ENCODE peak calls at places on chromosome 17, in nine cellular contexts. C is cerebellar cortex; Y is endothelial cell; X is NT2/D1; P is NCI-H2081; A is stimulated activated CD8-positive, alpha-beta memory T cell treated with anti-CD3 and anti-CD28 coated beads, Interleukin-12 subunit alpha, Interleukin-12 subunit beta, amount 100 ng/mL, for 4 hours; G is B cell; U is mesenchymal stem cell; V is GM23248. Q is an unnamed sample.

GRCh38 chr17:61904094-61904710 is 23.6 kb downstream of the INTS2 start:
- DNase-seq in C (no peak), Y (no peak), X (no peak), P (no peak), A (no peak), G (peak), U (no peak), V (no peak), Q (no peak)

GRCh38 chr17:17028878-17029535 is 13.2 kb upstream of the MPRIP start:
- DNase-seq in C (no peak), Y (no peak), X (no peak), P (no peak), A (no peak), G (no peak), U (no peak), V (no peak), Q (peak)

GRCh38 chr17:280901-281300 is 71.7 kb downstream of the RPH3AL start:
- DNase-seq in C (no peak), Y (no peak), X (no peak), P (no peak), A (no peak), G (no peak), U (no peak), V (no peak), Q (no peak)

GRCh38 chr17:65593092-65593869 is 31.8 kb upstream of the AXIN2 start:
- DNase-seq in C (no peak), Y (no peak), X (no peak), P (no peak), A (no peak), G (no peak), U (no peak), V (no peak), Q (no peak)

GRCh38 chr17:60695960-60696359 is 18.3 kb downstream of the BCAS3 start:
- DNase-seq in C (no peak), Y (no peak), X (no peak), P (no peak), A (no peak), G (no peak), U (no peak), V (peak), Q (no peak)

GRCh38 chr17:77585142-77585860 is 373.2 kb upstream of the TNRC6C start:
- DNase-seq in C (no peak), Y (no peak), X (no peak), P (no peak), A (no peak), G (no peak), U (no peak), V (no peak), Q (no peak)

GRCh38 chr17:503449-503700 is 150.8 kb upstream of the RPH3AL start:
- DNase-seq in C (no peak), Y (no peak), X (no peak), P (no peak), A (no peak), G (no peak), U (no peak), V (no peak), Q (no peak)

GRCh38 chr17:71764507-71764906 is 356.3 kb upstream of the SOX9 start:
- DNase-seq in C (no peak), Y (peak), X (peak), P (no peak), A (no peak), G (no peak), U (peak), V (peak), Q (peak)

GRCh38 chr17:19683117-19683516 is 33.3 kb downstream of the SLC47A2 start:
- DNase-seq in C (no peak), Y (no peak), X (no peak), P (no peak), A (no peak), G (no peak), U (no peak), V (no peak), Q (no peak)

GRCh38 chr17:76240461-76241204 is at the start of gene RNF157:
- DNase-seq in C (peak), Y (peak), X (peak), P (peak), A (peak), G (peak), U (peak), V (peak), Q (peak)

GRCh38 chr17:39606434-39607056 is 1.2 kb downstream of the NEUROD2 start:
- DNase-seq in C (no peak), Y (no peak), X (no peak), P (no peak), A (no peak), G (no peak), U (no peak), V (no peak), Q (peak)

GRCh38 chr17:50347894-50348291 is 2.0 kb downstream of the XYLT2 start:
- DNase-seq in C (no peak), Y (no peak), X (no peak), P (no peak), A (no peak), G (no peak), U (no peak), V (no peak), Q (no peak)

GRCh38 chr17:74921769-74922168 is 1.3 kb downstream of the USH1G start:
- DNase-seq in C (no peak), Y (no peak), X (no peak), P (no peak), A (no peak), G (no peak), U (no peak), V (no peak), Q (no peak)

GRCh38 chr17:45170976-45171337 is 9.3 kb downstream of the HEXIM2 start:
- DNase-seq in C (peak), Y (no peak), X (no peak), P (no peak), A (no peak), G (no peak), U (peak), V (peak), Q (peak)

GRCh38 chr17:39631403-39631802 is 4.7 kb downstream of the PPP1R1B start:
- DNase-seq in C (no peak), Y (no peak), X (no peak), P (peak), A (no peak), G (no peak), U (no peak), V (no peak), Q (no peak)

GRCh38 chr17:48985436-48986245 is 11.5 kb upstream of the IGF2BP1 start:
- DNase-seq in C (no peak), Y (no peak), X (no peak), P (no peak), A (no peak), G (no peak), U (no peak), V (no peak), Q (no peak)

GRCh38 chr17:9408381-9408780 is 167.2 kb downstream of the STX8 start:
- DNase-seq in C (no peak), Y (no peak), X (no peak), P (no peak), A (no peak), G (no peak), U (peak), V (peak), Q (no peak)

GRCh38 chr17:21676281-21677111 is 15.8 kb upstream of the KCNJ18 start:
- DNase-seq in C (peak), Y (no peak), X (no peak), P (no peak), A (no peak), G (no peak), U (no peak), V (no peak), Q (no peak)

GRCh38 chr17:67689534-67690177 is 28.1 kb upstream of the NOL11 start:
- DNase-seq in C (peak), Y (peak), X (no peak), P (peak), A (no peak), G (peak), U (peak), V (peak), Q (peak)

GRCh38 chr17:56812971-56813388 is 20.7 kb downstream of the C17orf67 start:
- DNase-seq in C (no peak), Y (no peak), X (no peak), P (no peak), A (no peak), G (no peak), U (no peak), V (no peak), Q (no peak)

GRCh38 chr17:64385187-64386083 is 5.2 kb downstream of the PECAM1 start:
- DNase-seq in C (peak), Y (no peak), X (no peak), P (no peak), A (peak), G (no peak), U (peak), V (peak), Q (no peak)

GRCh38 chr17:67393809-67394418 is 16.8 kb downstream of the PITPNC1 start:
- DNase-seq in C (no peak), Y (no peak), X (no peak), P (no peak), A (no peak), G (no peak), U (no peak), V (no peak), Q (no peak)

GRCh38 chr17:57534863-57535651 is 210.0 kb downstream of the CCDC182 start:
- DNase-seq in C (no peak), Y (no peak), X (no peak), P (peak), A (no peak), G (no peak), U (peak), V (no peak), Q (no peak)

GRCh38 chr17:82003411-82004381 is 19.0 kb downstream of the CENPX start:
- DNase-seq in C (no peak), Y (no peak), X (no peak), P (no peak), A (no peak), G (no peak), U (peak), V (peak), Q (no peak)

GRCh38 chr17:29664743-29665479 is 42.2 kb upstream of the CORO6 start:
- DNase-seq in C (no peak), Y (no peak), X (no peak), P (no peak), A (no peak), G (no peak), U (peak), V (peak), Q (no peak)

GRCh38 chr17:65254166-65254565 is 117.0 kb downstream of the RGS9 start:
- DNase-seq in C (no peak), Y (peak), X (no peak), P (no peak), A (no peak), G (no peak), U (peak), V (peak), Q (no peak)

GRCh38 chr17:14302421-14303099 is 1.7 kb downstream of the HS3ST3B1 start:
- DNase-seq in C (peak), Y (peak), X (no peak), P (peak), A (peak), G (peak), U (peak), V (peak), Q (peak)

GRCh38 chr17:81536299-81537290 is 8.4 kb downstream of the FSCN2 start:
- DNase-seq in C (no peak), Y (no peak), X (no peak), P (no peak), A (no peak), G (peak), U (no peak), V (peak), Q (no peak)

GRCh38 chr17:45946841-45947256 is 52.2 kb upstream of the STH start:
- DNase-seq in C (no peak), Y (no peak), X (no peak), P (no peak), A (no peak), G (no peak), U (peak), V (peak), Q (no peak)

GRCh38 chr17:64130559-64131001 is 636 bp upstream of the ERN1 start:
- DNase-seq in C (no peak), Y (no peak), X (no peak), P (no peak), A (peak), G (no peak), U (peak), V (peak), Q (peak)

GRCh38 chr17:61555127-61555531 is 35.9 kb downstream of the NACA2 start:
- DNase-seq in C (no peak), Y (no peak), X (no peak), P (no peak), A (no peak), G (no peak), U (no peak), V (peak), Q (no peak)

GRCh38 chr17:76716834-76717205 is 6.1 kb upstream of the MXRA7 start:
- DNase-seq in C (no peak), Y (no peak), X (no peak), P (no peak), A (no peak), G (no peak), U (peak), V (peak), Q (no peak)